ENCODE peak calls at places on chromosomes 5 and 9, in four cellular contexts. One of them, this sample, is unnamed.

GRCh38 chr9:136762915-136763648 is 1.2 kb downstream of the LCN15 start:
- DNase-seq in HepG2: peak
- DNase-seq in K562: peak
- DNase-seq in A549: peak
- DNase-seq in this sample: no peak

GRCh38 chr9:129595323-129595741 is 25.6 kb downstream of the C9orf50 start:
- DNase-seq in K562: no peak
- DNase-seq in HepG2: no peak
- DNase-seq in A549: no peak
- DNase-seq in this sample: no peak

GRCh38 chr5:126055348-126055729 is 367.9 kb upstream of the GRAMD2B start:
- DNase-seq in K562: no peak
- DNase-seq in A549: no peak
- DNase-seq in HepG2: no peak
- DNase-seq in this sample: no peak

GRCh38 chr9:134545213-134546211 is 96.1 kb upstream of the COL5A1 start:
- DNase-seq in HepG2: no peak
- DNase-seq in K562: no peak
- DNase-seq in A549: no peak
- DNase-seq in this sample: no peak

GRCh38 chr9:124279531-124280175 is 21.9 kb downstream of the NEK6 start:
- DNase-seq in K562: no peak
- DNase-seq in A549: no peak
- DNase-seq in HepG2: no peak
- DNase-seq in this sample: no peak

GRCh38 chr5:39197556-39197955 is 21.8 kb downstream of the FYB1 start:
- DNase-seq in HepG2: no peak
- DNase-seq in A549: peak
- DNase-seq in K562: no peak
- DNase-seq in this sample: no peak

GRCh38 chr9:94802795-94803194 is 76.3 kb downstream of the AOPEP start:
- DNase-seq in K562: no peak
- DNase-seq in A549: no peak
- DNase-seq in HepG2: no peak
- DNase-seq in this sample: peak

GRCh38 chr9:73129941-73130695 is 21.5 kb upstream of the ANXA1 start:
- DNase-seq in A549: no peak
- DNase-seq in HepG2: no peak
- DNase-seq in K562: no peak
- DNase-seq in this sample: no peak

GRCh38 chr9:115042781-115043509 is 75.0 kb downstream of the TNC start:
- DNase-seq in K562: no peak
- DNase-seq in A549: no peak
- DNase-seq in HepG2: no peak
- DNase-seq in this sample: peak

GRCh38 chr9:94445846-94446245 is 109.0 kb upstream of the PCAT7 start:
- DNase-seq in K562: no peak
- DNase-seq in HepG2: no peak
- DNase-seq in A549: no peak
- DNase-seq in this sample: no peak

GRCh38 chr9:77945798-77946197 is 85.8 kb downstream of the GNAQ start:
- DNase-seq in K562: no peak
- DNase-seq in A549: no peak
- DNase-seq in HepG2: no peak
- DNase-seq in this sample: no peak

GRCh38 chr5:139241139-139241538 is 43.0 kb upstream of the SIL1 start:
- DNase-seq in HepG2: no peak
- DNase-seq in K562: no peak
- DNase-seq in A549: no peak
- DNase-seq in this sample: no peak

GRCh38 chr9:84325347-84325982 is 15.1 kb downstream of the SLC28A3 start:
- DNase-seq in K562: no peak
- DNase-seq in HepG2: no peak
- DNase-seq in A549: no peak
- DNase-seq in this sample: no peak

GRCh38 chr5:32810812-32811211 is 99.7 kb downstream of the NPR3 start:
- DNase-seq in HepG2: no peak
- DNase-seq in A549: no peak
- DNase-seq in K562: no peak
- DNase-seq in this sample: no peak

GRCh38 chr5:109743770-109744212 is 54.1 kb downstream of the MAN2A1 start:
- DNase-seq in A549: peak
- DNase-seq in K562: peak
- DNase-seq in HepG2: peak
- DNase-seq in this sample: no peak

GRCh38 chr5:66560371-66560770 is 35.8 kb upstream of the MAST4 start:
- DNase-seq in HepG2: no peak
- DNase-seq in K562: no peak
- DNase-seq in A549: no peak
- DNase-seq in this sample: no peak

GRCh38 chr5:54902817-54903473 is 82.4 kb downstream of the ESM1 start:
- DNase-seq in A549: no peak
- DNase-seq in HepG2: no peak
- DNase-seq in K562: no peak
- DNase-seq in this sample: peak

GRCh38 chr9:116096853-116097252 is 56.7 kb upstream of the PAPPA start:
- DNase-seq in K562: no peak
- DNase-seq in HepG2: no peak
- DNase-seq in A549: no peak
- DNase-seq in this sample: no peak

GRCh38 chr5:95241635-95242034 is 43.3 kb downstream of the MCTP1 start:
- DNase-seq in A549: no peak
- DNase-seq in HepG2: no peak
- DNase-seq in K562: no peak
- DNase-seq in this sample: peak

GRCh38 chr5:131008329-131008728 is 156.7 kb downstream of the HINT1 start:
- DNase-seq in K562: no peak
- DNase-seq in A549: no peak
- DNase-seq in HepG2: no peak
- DNase-seq in this sample: no peak

GRCh38 chr5:148457183-148457620 is 73.4 kb downstream of the FBXO38 start:
- DNase-seq in A549: peak
- DNase-seq in K562: peak
- DNase-seq in HepG2: no peak
- DNase-seq in this sample: no peak

GRCh38 chr5:171316258-171317121 is 7.4 kb downstream of the TLX3 start:
- DNase-seq in K562: no peak
- DNase-seq in A549: no peak
- DNase-seq in HepG2: no peak
- DNase-seq in this sample: no peak

GRCh38 chr9:98916660-98917059 is 27.0 kb upstream of the COL15A1 start:
- DNase-seq in A549: no peak
- DNase-seq in HepG2: no peak
- DNase-seq in K562: peak
- DNase-seq in this sample: no peak

DNA sequence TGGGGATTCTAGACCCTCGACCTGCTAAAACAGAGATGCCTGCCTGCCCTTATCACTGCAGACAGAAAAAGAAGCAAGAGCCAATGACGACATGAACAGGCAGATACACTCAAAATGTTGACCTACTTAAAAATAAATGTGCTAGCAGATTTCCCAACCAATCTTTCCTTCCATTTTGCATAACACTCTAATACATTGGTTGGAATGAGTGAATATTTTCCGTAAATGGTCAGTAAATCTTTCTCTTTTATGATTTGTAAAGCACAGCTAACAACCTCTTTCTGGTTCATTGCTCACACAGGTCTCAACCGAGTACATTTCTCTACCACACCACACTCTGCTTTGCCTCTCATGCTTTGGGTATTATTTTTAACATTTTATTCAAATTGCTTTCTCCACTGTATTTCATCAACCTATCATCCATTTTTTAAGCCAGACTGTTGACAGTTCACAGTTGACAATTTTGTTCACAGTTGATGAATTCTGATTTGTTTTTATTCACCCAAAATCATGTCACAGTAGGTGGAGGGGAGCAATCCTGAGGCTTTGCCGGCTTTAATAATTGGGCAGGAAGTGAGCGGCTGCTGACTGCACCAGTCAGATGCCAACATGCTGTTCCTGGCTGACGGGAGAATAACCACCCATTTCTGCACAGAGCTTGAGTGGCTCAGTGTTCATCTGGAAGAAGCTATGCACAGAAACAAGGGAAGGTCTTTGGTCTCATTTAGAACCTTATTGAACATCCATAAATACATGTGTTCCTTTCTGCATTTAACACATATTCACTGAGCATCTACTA is 426.6 kb downstream of the SPOCK1 start:
- DNase-seq in A549: no peak
- DNase-seq in K562: no peak
- DNase-seq in HepG2: no peak
- DNase-seq in this sample: no peak
- TF ChIP-seq CHD4 in A549: no peak
- TF ChIP-seq CHD4 in K562: no peak
- TF ChIP-seq CHD4 in HepG2: no peak
- TF ChIP-seq CHD4 in this sample: no peak

DNA sequence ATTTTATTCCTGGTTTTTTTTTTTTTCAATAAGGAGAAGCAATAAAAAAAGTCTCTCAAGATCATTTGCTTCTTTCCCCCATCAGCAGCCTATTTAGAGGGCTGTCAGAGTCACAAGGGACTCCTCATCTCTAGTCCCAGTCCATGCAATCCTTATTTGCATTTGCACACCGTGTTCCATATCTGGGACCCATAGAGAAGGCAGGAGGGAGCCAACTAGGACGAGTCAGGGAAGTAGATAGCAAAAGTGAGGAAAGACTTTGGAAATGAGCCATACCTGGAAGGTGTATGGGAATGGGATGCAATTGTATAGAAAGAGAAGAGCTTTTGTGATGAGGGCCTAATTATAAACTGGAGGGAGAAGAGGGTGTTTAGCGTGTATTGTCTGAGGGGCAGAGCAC is 160.0 kb downstream of the PIK3R1 start:
- DNase-seq in A549: no peak
- DNase-seq in K562: no peak
- DNase-seq in HepG2: no peak
- DNase-seq in this sample: no peak
- TF ChIP-seq CHD4 in A549: no peak
- TF ChIP-seq CHD4 in K562: no peak
- TF ChIP-seq CHD4 in HepG2: no peak
- TF ChIP-seq CHD4 in this sample: no peak

GRCh38 chr5:40754381-40755092 is 1.2 kb downstream of the TTC33 start:
- DNase-seq in A549: no peak
- DNase-seq in HepG2: no peak
- DNase-seq in K562: no peak
- DNase-seq in this sample: no peak
- TF ChIP-seq CHD4 in A549: no peak
- TF ChIP-seq CHD4 in HepG2: no peak
- TF ChIP-seq CHD4 in K562: no peak
- TF ChIP-seq CHD4 in this sample: no peak

DNA sequence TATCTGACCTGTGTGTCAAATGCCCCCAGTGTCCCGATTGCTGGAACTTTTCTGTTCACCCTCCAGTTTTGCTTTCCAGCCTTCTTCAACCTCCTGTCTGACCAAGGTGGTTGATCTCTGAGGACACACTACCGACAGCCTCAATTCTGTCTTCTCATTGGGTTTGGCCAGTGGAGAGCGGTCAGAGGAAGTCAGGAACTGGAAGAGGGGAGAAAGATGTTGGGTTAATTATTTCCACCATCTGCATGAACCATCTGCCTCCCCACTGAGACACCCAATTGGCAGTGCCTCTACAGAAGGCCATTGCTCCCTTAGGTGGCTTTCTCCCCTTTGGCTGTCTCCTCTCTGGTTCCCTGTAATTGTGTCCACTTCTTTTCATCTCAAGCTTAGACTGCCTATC is 154.3 kb upstream of the RAI14 start:
- DNase-seq in HepG2: no peak
- DNase-seq in A549: no peak
- DNase-seq in K562: no peak
- DNase-seq in this sample: no peak
- TF ChIP-seq CHD4 in HepG2: no peak
- TF ChIP-seq CHD4 in A549: no peak
- TF ChIP-seq CHD4 in K562: no peak
- TF ChIP-seq CHD4 in this sample: no peak

GRCh38 chr5:37722236-37723146 is 117.3 kb downstream of the GDNF start:
- DNase-seq in HepG2: peak
- DNase-seq in A549: peak
- DNase-seq in K562: no peak
- DNase-seq in this sample: peak
- TF ChIP-seq CHD4 in HepG2: no peak
- TF ChIP-seq CHD4 in A549: no peak
- TF ChIP-seq CHD4 in K562: no peak
- TF ChIP-seq CHD4 in this sample: no peak

DNA sequence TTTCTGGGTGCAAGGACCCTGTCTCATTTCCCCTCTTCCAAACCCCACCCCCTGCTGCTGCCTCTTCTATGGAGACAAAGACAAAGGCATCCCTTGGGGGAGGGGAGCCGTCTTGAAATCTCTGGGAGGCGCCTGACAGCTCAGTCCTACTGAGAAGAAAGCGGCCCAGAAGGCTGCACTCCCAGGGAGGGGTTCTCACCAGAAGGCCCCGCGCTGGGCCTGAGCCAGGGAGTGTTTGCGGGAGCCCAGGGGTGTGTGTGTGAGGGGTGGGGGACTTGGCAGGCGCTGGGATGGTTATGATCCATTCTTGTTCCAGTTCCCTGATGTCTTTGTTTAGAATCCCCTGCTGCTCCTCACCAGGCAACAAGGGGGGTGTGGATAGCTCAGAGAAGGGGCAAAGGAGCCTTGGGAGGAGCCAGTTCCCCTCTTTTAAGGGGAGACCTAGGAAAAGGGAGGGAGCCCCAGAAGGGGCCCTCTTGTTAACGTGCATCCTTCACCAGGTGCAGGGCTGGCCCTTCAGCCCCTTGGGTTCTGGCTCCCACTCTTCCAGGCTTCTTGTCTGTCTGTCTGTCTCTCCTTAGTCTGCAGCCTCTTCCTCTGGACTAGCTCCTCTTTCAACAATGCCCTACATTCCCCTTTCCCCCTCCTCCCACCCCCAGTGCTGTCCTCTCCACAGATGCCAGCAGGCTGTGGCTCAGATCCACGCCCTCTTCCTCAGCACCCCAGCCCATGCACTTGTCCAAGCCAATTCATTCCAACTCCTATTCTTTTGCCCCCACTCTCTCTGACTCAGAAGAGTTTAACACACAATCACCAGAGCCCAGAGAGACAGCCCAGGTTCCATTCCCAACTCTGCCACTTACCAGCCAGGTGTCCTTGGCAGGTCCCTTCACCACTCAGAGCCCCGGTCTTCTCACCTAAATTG is 45.4 kb upstream of the ALDH1B1 start:
- DNase-seq in HepG2: no peak
- DNase-seq in A549: no peak
- DNase-seq in K562: no peak
- DNase-seq in this sample: no peak
- TF ChIP-seq CHD4 in HepG2: no peak
- TF ChIP-seq CHD4 in A549: no peak
- TF ChIP-seq CHD4 in K562: no peak
- TF ChIP-seq CHD4 in this sample: no peak

This sample was measured in GM12878.